ENCODE peak calls at places on chromosomes 16 and 17, in nine cellular contexts. D, Z, K, A, C, P, U, S and N are unnamed samples. For H3K4me1, the result is how much of the 10 kb centered on the place peaks cover.

GRCh38 chr17:17849863-17850373 is 13.1 kb upstream of the SREBF1 start:
- DNase-seq in D (no peak), Z (peak), K (peak), A (no peak), C (no peak), P (no peak), U (peak), S (peak), N (peak)

GRCh38 chr17:80183581-80184422 is 14.0 kb downstream of the CARD14 start:
- DNase-seq in D (no peak), Z (no peak), K (no peak), A (no peak), C (no peak), P (peak), U (no peak), S (no peak), N (no peak)

GRCh38 chr17:41907185-41907556 is 11.6 kb downstream of the ACLY start:
- DNase-seq in D (no peak), Z (no peak), K (no peak), A (no peak), C (no peak), P (no peak), U (no peak), S (no peak), N (no peak)

GRCh38 chr17:33115957-33116680 is 124.5 kb downstream of the SPACA3 start:
- DNase-seq in D (no peak), Z (no peak), K (no peak), A (no peak), C (no peak), P (no peak), U (no peak), S (no peak), N (no peak)

GRCh38 chr16:55474821-55475220 is 4.2 kb upstream of the MMP2 start:
- DNase-seq in D (no peak), Z (no peak), K (no peak), A (no peak), C (no peak), P (no peak), U (no peak), S (no peak), N (no peak)

GRCh38 chr16:89035698-89036570 is 57.7 kb upstream of the ACSF3 start:
- DNase-seq in D (no peak), Z (no peak), K (no peak), A (no peak), C (no peak), P (no peak), U (no peak), S (no peak), N (peak)

GRCh38 chr17:66952031-66952524 is 12.4 kb upstream of the CACNG4 start:
- DNase-seq in D (peak), Z (no peak), K (peak), A (no peak), C (no peak), P (no peak), U (peak), S (no peak), N (no peak)

GRCh38 chr16:84518804-84519341 is 14.4 kb upstream of the MEAK7 start:
- DNase-seq in D (no peak), Z (no peak), K (no peak), A (no peak), C (no peak), P (no peak), U (no peak), S (no peak), N (peak)

GRCh38 chr16:19886061-19886792 is 1.6 kb upstream of the GPRC5B start:
- DNase-seq in D (peak), Z (peak), K (peak), A (peak), C (no peak), P (no peak), U (peak), S (peak), N (peak)

GRCh38 chr16:86497551-86498021 is 12.7 kb upstream of the FOXF1 start:
- DNase-seq in D (no peak), Z (no peak), K (peak), A (no peak), C (no peak), P (no peak), U (no peak), S (no peak), N (peak)

GRCh38 chr17:30477758-30478115 is 529 bp downstream of the GOSR1 start:
- DNase-seq in D (no peak), Z (no peak), K (no peak), A (no peak), C (no peak), P (no peak), U (no peak), S (no peak), N (no peak)

GRCh38 chr16:11404608-11405007 is 59.3 kb downstream of the RMI2 start:
- DNase-seq in D (no peak), Z (no peak), K (no peak), A (no peak), C (no peak), P (no peak), U (no peak), S (no peak), N (no peak)

GRCh38 chr17:66724581-66725341 is 110.2 kb upstream of the CACNG5 start:
- DNase-seq in D (peak), Z (no peak), K (no peak), A (no peak), C (no peak), P (no peak), U (peak), S (no peak), N (no peak)

GRCh38 chr16:61611847-61612491 is 424.3 kb downstream of the CDH8 start:
- DNase-seq in D (no peak), Z (no peak), K (no peak), A (no peak), C (no peak), P (no peak), U (no peak), S (no peak), N (no peak)

GRCh38 chr17:59476413-59476812 is 89.0 kb upstream of the DHX40 start:
- DNase-seq in D (no peak), Z (no peak), K (no peak), A (no peak), C (no peak), P (no peak), U (no peak), S (no peak), N (no peak)

GRCh38 chr16:65737831-65738230 is 616.0 kb upstream of the CDH11 start:
- DNase-seq in D (no peak), Z (no peak), K (no peak), A (no peak), C (no peak), P (no peak), U (no peak), S (no peak), N (no peak)

GRCh38 chr17:45171338-45172231 is 9.9 kb downstream of the HEXIM2 start:
- DNase-seq in D (peak), Z (no peak), K (peak), A (peak), C (no peak), P (no peak), U (no peak), S (peak), N (no peak)

GRCh38 chr16:21083729-21084268 is 66.8 kb downstream of the DNAH3 start:
- DNase-seq in D (peak), Z (peak), K (peak), A (peak), C (no peak), P (peak), U (peak), S (peak), N (peak)

GRCh38 chr17:49278076-49278475 is 47.5 kb upstream of the PHOSPHO1 start:
- DNase-seq in D (no peak), Z (no peak), K (no peak), A (peak), C (no peak), P (no peak), U (no peak), S (no peak), N (no peak)

GRCh38 chr16:28925386-28926228 is 569 bp upstream of the RABEP2 start:
- DNase-seq in D (peak), Z (peak), K (peak), A (peak), C (peak), P (no peak), U (peak), S (peak), N (no peak)

GRCh38 chr16:11171757-11172299 is 84.2 kb downstream of the SOCS1 start:
- DNase-seq in D (no peak), Z (no peak), K (no peak), A (no peak), C (no peak), P (no peak), U (no peak), S (no peak), N (no peak)

GRCh38 chr16:31695667-31696066 is 168.0 kb downstream of the AHSP start:
- DNase-seq in D (no peak), Z (no peak), K (no peak), A (no peak), C (no peak), P (no peak), U (no peak), S (no peak), N (no peak)

GRCh38 chr16:78504391-78504945 is 405.0 kb downstream of the WWOX start:
- DNase-seq in D (peak), Z (peak), K (no peak), A (no peak), C (no peak), P (no peak), U (no peak), S (peak), N (no peak)

GRCh38 chr16:72357860-72358259 is 185.9 kb upstream of the PMFBP1 start:
- DNase-seq in D (no peak), Z (no peak), K (no peak), A (no peak), C (no peak), P (no peak), U (no peak), S (no peak), N (no peak)

GRCh38 chr16:53090591-53091507 is 36.1 kb downstream of the CHD9 start:
- DNase-seq in D (peak), Z (peak), K (peak), A (peak), C (peak), P (peak), U (peak), S (peak), N (peak)

GRCh38 chr16:80466024-80466986 is 74.5 kb upstream of the DYNLRB2 start:
- DNase-seq in D (peak), Z (peak), K (peak), A (peak), C (no peak), P (peak), U (peak), S (peak), N (peak)

GRCh38 chr17:44024853-44025252 is 10.1 kb upstream of the TMEM101 start:
- DNase-seq in D (no peak), Z (no peak), K (no peak), A (no peak), C (no peak), P (no peak), U (no peak), S (no peak), N (no peak)
- H3K4me1 ChIP-seq in D (under half), Z (under half), K (under half), A (under half), C (under half), P (under half), U (under half), S (under half), N (under half)

DNA sequence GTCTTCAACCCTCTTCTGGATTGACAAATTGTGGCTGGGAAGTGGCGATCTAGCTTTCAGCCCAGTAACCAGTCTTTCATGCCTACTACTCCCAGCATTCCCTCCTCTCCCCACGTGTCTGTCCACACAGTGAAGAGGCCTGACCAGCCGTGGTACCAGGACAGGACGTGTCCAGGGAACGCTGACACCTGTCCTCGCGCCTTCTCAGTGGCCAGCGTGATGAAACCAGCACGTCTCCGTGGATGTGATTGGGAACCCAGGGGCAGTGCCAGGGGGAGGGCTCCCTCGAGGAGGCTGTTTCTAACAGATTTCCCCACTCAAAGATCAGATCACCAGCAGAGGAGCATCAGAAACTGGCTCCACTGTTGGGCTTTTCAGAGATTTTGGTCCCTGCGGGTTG is 69.1 kb downstream of the RPA1 start:
- DNase-seq in D (no peak), Z (no peak), K (no peak), A (no peak), C (no peak), P (no peak), U (no peak), S (no peak), N (no peak)
- H3K4me1 ChIP-seq in D (under half), Z (under half), K (under half), A (under half), C (under half), P (under half), U (under half), S (under half), N (under half)

GRCh38 chr16:24555346-24555872 is 16.0 kb downstream of the RBBP6 start:
- DNase-seq in D (no peak), Z (no peak), K (no peak), A (no peak), C (no peak), P (no peak), U (no peak), S (no peak), N (no peak)

GRCh38 chr16:24553983-24554382 is 14.6 kb downstream of the RBBP6 start:
- DNase-seq in D (no peak), Z (no peak), K (no peak), A (no peak), C (no peak), P (no peak), U (no peak), S (no peak), N (no peak)

GRCh38 chr16:24544640-24545039 is 5.3 kb downstream of the RBBP6 start:
- DNase-seq in D (no peak), Z (no peak), K (no peak), A (no peak), C (no peak), P (no peak), U (peak), S (no peak), N (no peak)

GRCh38 chr16:24552705-24553104 is 13.3 kb downstream of the RBBP6 start:
- DNase-seq in D (no peak), Z (no peak), K (no peak), A (no peak), C (no peak), P (no peak), U (no peak), S (no peak), N (no peak)

GRCh38 chr16:24550295-24550694 is 10.9 kb downstream of the RBBP6 start:
- DNase-seq in D (no peak), Z (no peak), K (no peak), A (no peak), C (no peak), P (no peak), U (no peak), S (no peak), N (no peak)
- H3K4me1 ChIP-seq in D (under half), Z (under half), K (under half), A (half or more), C (under half), P (under half), U (under half), S (under half), N (half or more)

GRCh38 chr16:87708181-87708580 is 57.6 kb downstream of the KLHDC4 start:
- DNase-seq in D (no peak), Z (no peak), K (no peak), A (no peak), C (no peak), P (peak), U (no peak), S (no peak), N (no peak)

GRCh38 chr16:87706278-87707000 is 59.3 kb downstream of the KLHDC4 start:
- DNase-seq in D (peak), Z (no peak), K (peak), A (no peak), C (no peak), P (peak), U (no peak), S (no peak), N (no peak)

GRCh38 chr16:87705780-87706277 is 60.0 kb downstream of the KLHDC4 start:
- DNase-seq in D (peak), Z (no peak), K (no peak), A (no peak), C (no peak), P (peak), U (no peak), S (no peak), N (no peak)

GRCh38 chr16:87707714-87708113 is 58.1 kb downstream of the KLHDC4 start:
- DNase-seq in D (no peak), Z (no peak), K (no peak), A (no peak), C (no peak), P (peak), U (no peak), S (no peak), N (no peak)

DNA sequence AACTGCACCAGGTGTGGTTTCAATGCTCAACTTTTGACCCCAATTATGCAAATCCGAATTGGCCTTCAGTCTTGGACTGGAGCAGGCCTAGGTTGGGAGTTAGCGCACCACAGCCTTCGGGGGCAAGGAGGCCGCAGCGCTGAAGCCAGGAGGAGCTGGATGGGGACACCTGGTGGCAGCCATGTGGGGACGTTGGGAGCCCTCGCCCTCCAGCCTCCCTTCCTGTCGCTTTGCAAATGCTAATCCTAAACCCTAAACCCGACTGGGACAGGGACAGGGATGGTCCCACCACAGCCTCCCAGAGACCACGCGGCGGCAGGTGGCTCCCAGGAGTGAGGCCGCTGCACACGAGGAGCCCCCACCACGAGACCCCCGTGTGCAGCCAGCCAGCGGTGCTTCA is 58.7 kb downstream of the KLHDC4 start:
- DNase-seq in D (no peak), Z (no peak), K (no peak), A (no peak), C (no peak), P (peak), U (no peak), S (no peak), N (no peak)
- H3K4me1 ChIP-seq in D (under half), Z (under half), K (under half), A (under half), C (under half), P (under half), U (under half), S (under half), N (under half)